ENCODE peak calls at places on chromosomes 7 and 10, in four cellular contexts. F is PC-3, Q is brain microvascular endothelial cell, K is SK-N-SH. S is an unnamed sample.

GRCh38 chr7:73833251-73833919 is 2.6 kb downstream of the CLDN4 start:
- DNase-seq in Q (no peak), K (no peak), F (peak), S (no peak)

GRCh38 chr7:102453319-102453718 is 11.3 kb downstream of the ALKBH4 start:
- DNase-seq in Q (no peak), K (no peak), F (no peak), S (no peak)

GRCh38 chr7:129169171-129169643 is 19.2 kb upstream of the SMO start:
- DNase-seq in Q (no peak), F (no peak), K (no peak), S (no peak)

GRCh38 chr10:101512741-101513140 is 75.3 kb downstream of the POLL start:
- DNase-seq in Q (no peak), F (peak), K (no peak), S (no peak)

GRCh38 chr10:44965651-44966097 is 6.1 kb downstream of the RASSF4 start:
- DNase-seq in K (no peak), F (no peak), Q (no peak), S (no peak)

GRCh38 chr7:80207501-80207900 is 72.9 kb downstream of the GNAI1 start:
- DNase-seq in Q (no peak), F (no peak), K (no peak), S (no peak)

GRCh38 chr7:81525901-81526300 is 243.9 kb downstream of the HGF start:
- DNase-seq in F (no peak), K (no peak), Q (no peak), S (no peak)

GRCh38 chr7:80858141-80858903 is 60.5 kb downstream of the SEMA3C start:
- DNase-seq in Q (no peak), K (no peak), F (peak), S (no peak)

GRCh38 chr7:33946094-33946699 is 40.9 kb downstream of the BMPER start:
- DNase-seq in K (no peak), F (peak), Q (no peak), S (no peak)

GRCh38 chr10:102540023-102540422 is 36.3 kb downstream of the SUFU start:
- DNase-seq in F (peak), K (peak), Q (peak), S (no peak)

GRCh38 chr7:18903676-18904075 is 213.8 kb downstream of the TWIST1 start:
- DNase-seq in K (no peak), Q (no peak), F (no peak), S (no peak)

GRCh38 chr7:148898845-148899474 is 14.9 kb upstream of the EZH2 start:
- DNase-seq in F (no peak), K (no peak), Q (no peak), S (no peak)

GRCh38 chr7:151276651-151277590 is 28.4 kb upstream of the SMARCD3 start:
- DNase-seq in K (peak), Q (peak), F (peak), S (peak)

GRCh38 chr7:106416430-106416829 is 131.6 kb upstream of the NAMPT start:
- DNase-seq in Q (no peak), F (no peak), K (no peak), S (no peak)

GRCh38 chr7:96354881-96355280 is 33.0 kb upstream of the SLC25A13 start:
- DNase-seq in K (no peak), F (no peak), Q (no peak), S (peak)

GRCh38 chr7:142319970-142320369 is 62.1 kb upstream of the PRSS58 start:
- DNase-seq in Q (no peak), F (peak), K (no peak), S (peak)

GRCh38 chr10:60809157-60809556 is 30.9 kb downstream of the CDK1 start:
- DNase-seq in Q (peak), F (peak), K (no peak), S (no peak)

GRCh38 chr7:149872419-149873073 is 1.2 kb upstream of the ATP6V0E2 start:
- DNase-seq in Q (peak), K (peak), F (peak), S (peak)

GRCh38 chr10:113319450-113319849 is 233.4 kb upstream of the HABP2 start:
- DNase-seq in Q (no peak), K (no peak), F (peak), S (no peak)

GRCh38 chr10:87634311-87634710 is 25.4 kb upstream of the PAPSS2 start:
- DNase-seq in Q (peak), F (no peak), K (no peak), S (no peak)

GRCh38 chr10:30781571-30782542 is 152.3 kb upstream of the LYZL2 start:
- DNase-seq in F (no peak), K (peak), Q (no peak), S (no peak)

GRCh38 chr7:42082144-42082543 is 154.9 kb downstream of the GLI3 start:
- DNase-seq in Q (peak), K (no peak), F (no peak), S (no peak)

GRCh38 chr10:22580711-22581110 is 133.7 kb downstream of the PIP4K2A start:
- DNase-seq in F (no peak), K (no peak), Q (no peak), S (no peak)

GRCh38 chr7:1358376-1359050 is 100.8 kb downstream of the MICALL2 start:
- DNase-seq in K (peak), F (no peak), Q (no peak), S (no peak)

GRCh38 chr7:81402227-81402626 is 367.6 kb downstream of the HGF start:
- DNase-seq in Q (peak), F (no peak), K (no peak), S (no peak)

GRCh38 chr10:3031490-3031889 is 35.9 kb upstream of the PFKP start:
- DNase-seq in F (peak), K (no peak), Q (no peak), S (no peak)

GRCh38 chr7:36707465-36707864 is 16.8 kb downstream of the AOAH start:
- DNase-seq in F (no peak), K (no peak), Q (no peak), S (no peak)

GRCh38 chr10:3806603-3807002 is 21.6 kb upstream of the KLF6 start:
- DNase-seq in Q (peak), K (no peak), F (peak), S (no peak)

GRCh38 chr7:36847946-36848345 is 123.7 kb upstream of the AOAH start:
- DNase-seq in Q (no peak), F (no peak), K (no peak), S (no peak)

GRCh38 chr10:91521444-91521843 is 111.3 kb downstream of the HECTD2 start:
- DNase-seq in K (no peak), Q (no peak), F (peak), S (no peak)

GRCh38 chr7:162583-163297 is 29.6 kb upstream of the FAM20C start:
- DNase-seq in Q (no peak), K (peak), F (no peak), S (no peak)

GRCh38 chr10:102935510-102935909 is 17.4 kb downstream of the CNNM2 start:
- DNase-seq in F (no peak), K (no peak), Q (no peak), S (no peak)

GRCh38 chr10:121994429-121994881 is 5.5 kb downstream of the TACC2 start:
- DNase-seq in F (peak), K (no peak), Q (no peak), S (peak)

GRCh38 chr10:71218046-71218832 is 5.9 kb downstream of the UNC5B start:
- DNase-seq in F (peak), Q (no peak), K (no peak), S (no peak)

GRCh38 chr10:48579251-48579960 is 25.5 kb downstream of the ARHGAP22 start:
- DNase-seq in Q (peak), F (no peak), K (peak), S (no peak)

GRCh38 chr10:17453035-17453376 is 1.4 kb downstream of the ST8SIA6 start:
- DNase-seq in K (no peak), F (no peak), Q (no peak), S (no peak)
- H3K4me3 ChIP-seq in K (peak), F (peak), Q (peak), S (peak)

GRCh38 chr7:24979470-24979862 is 512 bp downstream of the OSBPL3 start:
- DNase-seq in F (peak), K (peak), Q (peak), S (peak)
- TF ChIP-seq CTCF in F (peak), K (peak), Q (peak), S (peak)

DNA sequence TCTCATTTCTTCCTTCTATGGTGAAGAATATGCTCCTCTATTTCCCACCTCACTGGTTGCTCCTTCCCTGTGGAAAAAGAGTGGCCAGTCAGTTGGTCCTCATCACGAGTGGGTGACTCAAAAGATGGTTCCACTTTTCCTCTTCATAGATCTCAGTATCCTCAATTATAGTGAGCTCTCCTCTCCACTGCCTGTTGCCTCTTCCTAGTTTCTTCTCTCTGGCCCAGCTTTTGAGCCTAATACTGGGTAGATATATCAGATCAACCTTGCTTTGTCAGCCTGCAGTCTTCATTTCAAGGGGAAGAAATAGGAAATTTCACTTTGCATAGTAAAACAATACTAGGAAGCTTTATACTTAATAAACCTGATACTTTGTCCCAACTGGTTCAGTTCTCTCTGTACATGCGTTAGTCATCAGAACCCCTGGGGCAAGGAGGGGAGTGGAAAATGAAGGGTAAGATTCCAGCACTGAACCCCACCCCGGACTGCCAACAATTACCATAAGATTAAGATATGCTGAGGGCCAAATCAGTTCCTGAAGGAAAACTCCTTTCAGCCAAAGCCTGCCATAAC is 15.5 kb upstream of the WNT16 start:
- DNase-seq in K (no peak), Q (no peak), F (peak), S (no peak)
- H3K4me3 ChIP-seq in K (no peak), Q (no peak), F (no peak), S (no peak)

GRCh38 chr10:29537799-29538198 is 97.0 kb downstream of the SVIL start:
- DNase-seq in Q (no peak), K (no peak), F (no peak), S (no peak)

GRCh38 chr10:29533696-29534285 is 101.0 kb downstream of the SVIL start:
- DNase-seq in K (no peak), Q (no peak), F (no peak), S (no peak)

GRCh38 chr10:29534590-29534989 is 100.2 kb downstream of the SVIL start:
- DNase-seq in F (no peak), Q (no peak), K (no peak), S (no peak)

GRCh38 chr10:29535012-29535777 is 99.6 kb downstream of the SVIL start:
- DNase-seq in Q (peak), K (peak), F (peak), S (peak)

GRCh38 chr10:29535778-29536459 is 98.9 kb downstream of the SVIL start:
- DNase-seq in F (no peak), K (no peak), Q (no peak), S (no peak)
- TF ChIP-seq CTCF in F (peak), K (no peak), Q (no peak), S (no peak)

GRCh38 chr7:103877565-103877964 is 111.9 kb downstream of the RELN start:
- DNase-seq in Q (no peak), F (no peak), K (no peak), S (no peak)
- H3K4me3 ChIP-seq in Q (no peak), F (no peak), K (no peak), S (no peak)

GRCh38 chr10:99913831-99914235 is 95.9 kb downstream of the DNMBP start:
- DNase-seq in K (no peak), Q (no peak), F (no peak), S (no peak)
- TF ChIP-seq CTCF in K (no peak), Q (no peak), F (no peak), S (no peak)

S was measured in WERI-Rb-1.